ENCODE peak calls at places on chromosome 9, in eight cellular contexts. K is brain microvascular endothelial cell; U is stimulated activated CD8-positive, alpha-beta memory T cell treated with anti-CD3 and anti-CD28 coated beads, Interleukin-15, amount 100 ng/mL, for 1 hour; C is transverse colon; Y is stimulated activated CD4-positive, alpha-beta T cell treated with anti-CD3 and anti-CD28 coated beads, Interleukin-1b, Interleukin-23, amount 100 ng/mL, for 4 hours; M is GM20000; A is HEK293T; W is activated naive CD4-positive, alpha-beta T cell. B is an unnamed sample.

GRCh38 chr9:4262735-4263141 is 37.1 kb downstream of the GLIS3 start:
- DNase-seq in M (no peak), U (no peak), A (no peak), K (peak), W (no peak), C (no peak), Y (no peak), B (no peak)

GRCh38 chr9:69134412-69134811 is 39.7 kb upstream of the TJP2 start:
- DNase-seq in W (no peak), U (no peak), Y (no peak), M (no peak), C (no peak), A (no peak), K (no peak), B (no peak)

GRCh38 chr9:88420227-88420626 is 32.0 kb downstream of the SPIN1 start:
- DNase-seq in Y (no peak), M (no peak), W (no peak), K (no peak), C (no peak), U (no peak), A (no peak), B (no peak)

GRCh38 chr9:4079346-4079745 is 220.5 kb downstream of the GLIS3 start:
- DNase-seq in U (no peak), C (no peak), Y (no peak), K (no peak), W (no peak), M (no peak), A (no peak), B (no peak)

GRCh38 chr9:2257530-2257929 is 242.4 kb downstream of the SMARCA2 start:
- DNase-seq in W (no peak), M (no peak), K (no peak), C (no peak), A (no peak), Y (no peak), U (no peak), B (no peak)

GRCh38 chr9:5186416-5187169 is 1.2 kb upstream of the INSL6 start:
- DNase-seq in C (peak), M (peak), Y (peak), K (peak), U (no peak), W (peak), A (peak), B (peak)

GRCh38 chr9:98502976-98503325 is 205.8 kb downstream of the GABBR2 start:
- DNase-seq in A (no peak), K (peak), Y (no peak), W (no peak), M (no peak), U (no peak), C (no peak), B (no peak)

GRCh38 chr9:676780-677458 is 164.6 kb upstream of the DMRT1 start:
- DNase-seq in W (no peak), Y (no peak), C (no peak), A (no peak), K (no peak), U (no peak), M (no peak), B (peak)

GRCh38 chr9:23621166-23621565 is 204.9 kb downstream of the ELAVL2 start:
- DNase-seq in K (no peak), M (no peak), U (no peak), W (no peak), C (no peak), A (no peak), Y (no peak), B (no peak)